ENCODE peak calls at places on chromosome 5, in six cellular contexts. D, A, S, O, R and M are unnamed samples.

GRCh38 chr5:53694520-53695022 is 134.1 kb downstream of the NDUFS4 start:
- DNase-seq in O (no peak), A (no peak), S (no peak), D (no peak), R (no peak), M (no peak)

GRCh38 chr5:71872465-71872864 is 153.4 kb downstream of the CARTPT start:
- DNase-seq in A (no peak), S (no peak), O (no peak), R (no peak), D (no peak), M (no peak)

GRCh38 chr5:88826959-88827585 is 55.9 kb downstream of the MEF2C start:
- DNase-seq in S (no peak), O (no peak), A (no peak), D (peak; percentile 6), R (no peak), M (peak; percentile 34)

GRCh38 chr5:61402244-61402823 is 70.3 kb downstream of the ZSWIM6 start:
- DNase-seq in O (no peak), A (no peak), R (no peak), S (no peak), D (no peak), M (no peak)

GRCh38 chr5:15574806-15575205 is 74.8 kb downstream of the FBXL7 start:
- DNase-seq in A (peak; percentile 80), D (no peak), S (no peak), R (no peak), O (no peak), M (no peak)

GRCh38 chr5:141965071-141965470 is 3.8 kb upstream of the RNF14 start:
- DNase-seq in D (no peak), S (no peak), A (no peak), O (no peak), R (no peak), M (no peak)

GRCh38 chr5:91136271-91136670 is 246.8 kb downstream of the ARRDC3 start:
- DNase-seq in R (no peak), D (peak; percentile 72), A (no peak), S (peak; percentile 78), O (no peak), M (no peak)

GRCh38 chr5:28567050-28567449 is 1528.7 kb upstream of the CDH9 start:
- DNase-seq in A (no peak), R (no peak), D (no peak), S (no peak), O (no peak), M (no peak)

GRCh38 chr5:113274836-113275414 is 159.9 kb downstream of the TSSK1B start:
- DNase-seq in R (no peak), O (no peak), A (no peak), D (no peak), S (no peak), M (no peak)

GRCh38 chr5:10553476-10553875 is 10.4 kb upstream of the ANKRD33B start:
- DNase-seq in A (no peak), R (no peak), D (no peak), S (no peak), O (no peak), M (no peak)

GRCh38 chr5:79847561-79847960 is 143.5 kb downstream of the MTX3 start:
- DNase-seq in R (no peak), O (no peak), D (no peak), S (no peak), A (no peak), M (no peak)

GRCh38 chr5:67014957-67015400 is 181.6 kb downstream of the CD180 start:
- DNase-seq in O (no peak), A (peak; percentile 71), D (peak; percentile 54), R (no peak), S (no peak), M (peak; percentile 20)

GRCh38 chr5:69415584-69415958 is 655 bp downstream of the MARVELD2 start:
- DNase-seq in R (no peak), D (peak; percentile 24), A (no peak), O (no peak), S (peak; percentile 57), M (peak; percentile 42)

GRCh38 chr5:181187500-181188213 is 17.3 kb downstream of the TRIM7 start:
- DNase-seq in S (peak; percentile 64), D (peak; percentile 83), O (peak; percentile 88), A (peak; percentile 86), R (no peak), M (peak; percentile 81)

GRCh38 chr5:149397530-149397929 is 18.4 kb upstream of the IL17B start:
- DNase-seq in S (no peak), A (peak; percentile 77), R (no peak), O (no peak), D (no peak), M (no peak)

GRCh38 chr5:172835246-172836030 is 1.4 kb downstream of the ERGIC1 start:
- DNase-seq in S (no peak), O (no peak), A (no peak), R (no peak), D (no peak), M (no peak)

GRCh38 chr5:116492016-116492623 is 82.5 kb downstream of the SEMA6A start:
- DNase-seq in A (peak; percentile 91), R (no peak), D (peak; percentile 90), S (peak; percentile 42), O (no peak), M (peak; percentile 54)

GRCh38 chr5:137825165-137825564 is 42.5 kb upstream of the MYOT start:
- DNase-seq in R (no peak), A (no peak), O (no peak), D (no peak), S (no peak), M (no peak)

GRCh38 chr5:158014367-158014766 is 155.4 kb upstream of the CLINT1 start:
- DNase-seq in R (no peak), O (no peak), D (no peak), S (no peak), A (no peak), M (no peak)